ENCODE peak calls at places on chromosomes 6 and 20, in seven cellular contexts. P, S, E, O, A, Z and Q are unnamed samples.

GRCh38 chr6:83055366-83055964 is 10.2 kb downstream of the UBE3D start:
- DNase-seq in P (peak), S (peak), E (peak), O (peak), A (peak), Z (peak), Q (peak)

GRCh38 chr6:111972714-111973678 is 80.9 kb upstream of the CCN6 start:
- DNase-seq in P (no peak), S (peak), E (peak), O (no peak), A (peak), Z (no peak), Q (peak)

GRCh38 chr6:82878812-82879211 is 186.8 kb downstream of the UBE3D start:
- DNase-seq in P (no peak), S (no peak), E (no peak), O (no peak), A (peak), Z (no peak), Q (no peak)

GRCh38 chr20:54095824-54096223 is 25.4 kb upstream of the BCAS1 start:
- DNase-seq in P (no peak), S (no peak), E (no peak), O (no peak), A (no peak), Z (no peak), Q (no peak)

GRCh38 chr6:163485388-163485851 is 70.9 kb downstream of the QKI start:
- DNase-seq in P (no peak), S (peak), E (no peak), O (no peak), A (peak), Z (no peak), Q (no peak)

GRCh38 chr6:68774843-68775242 is 139.8 kb downstream of the ADGRB3 start:
- DNase-seq in P (no peak), S (no peak), E (no peak), O (no peak), A (no peak), Z (no peak), Q (no peak)

GRCh38 chr6:161238076-161238869 is 35.6 kb downstream of the AGPAT4 start:
- DNase-seq in P (no peak), S (no peak), E (no peak), O (no peak), A (peak), Z (peak), Q (peak)

GRCh38 chr6:159941286-159942113 is 27.4 kb upstream of the IGF2R start:
- DNase-seq in P (no peak), S (no peak), E (peak), O (no peak), A (peak), Z (no peak), Q (peak)

GRCh38 chr20:47502801-47503239 is 1.1 kb downstream of the NCOA3 start:
- DNase-seq in P (no peak), S (peak), E (no peak), O (peak), A (peak), Z (no peak), Q (peak)

GRCh38 chr6:32843321-32843978 is 397 bp downstream of the PSMB8 start:
- DNase-seq in P (peak), S (peak), E (no peak), O (no peak), A (no peak), Z (peak), Q (no peak)

GRCh38 chr6:110398778-110399177 is 16.6 kb downstream of the DDO start:
- DNase-seq in P (no peak), S (peak), E (no peak), O (no peak), A (peak), Z (no peak), Q (no peak)

GRCh38 chr6:112831022-112831421 is 483.9 kb downstream of the RFPL4B start:
- DNase-seq in P (no peak), S (no peak), E (no peak), O (no peak), A (peak), Z (no peak), Q (no peak)

GRCh38 chr20:33433875-33434274 is 9.7 kb downstream of the SNTA1 start:
- DNase-seq in P (no peak), S (no peak), E (no peak), O (no peak), A (no peak), Z (no peak), Q (no peak)

GRCh38 chr20:29689411-29690225 is 1567.8 kb upstream of the DEFB115 start:
- DNase-seq in P (no peak), S (no peak), E (peak), O (no peak), A (no peak), Z (no peak), Q (no peak)

GRCh38 chr6:158211273-158212055 is 43.3 kb downstream of the GTF2H5 start:
- DNase-seq in P (no peak), S (no peak), E (no peak), O (no peak), A (peak), Z (no peak), Q (no peak)

GRCh38 chr6:22411408-22412105 is 114.7 kb upstream of the PRL start:
- DNase-seq in P (no peak), S (no peak), E (no peak), O (no peak), A (peak), Z (no peak), Q (no peak)

GRCh38 chr6:79993911-79994309 is 10.5 kb upstream of the TTK start:
- DNase-seq in P (no peak), S (no peak), E (no peak), O (no peak), A (no peak), Z (peak), Q (no peak)

GRCh38 chr6:129901910-129902309 is 40.8 kb upstream of the TMEM244 start:
- DNase-seq in P (no peak), S (no peak), E (peak), O (no peak), A (peak), Z (no peak), Q (no peak)

GRCh38 chr20:36917943-36918342 is 33.6 kb downstream of the SAMHD1 start:
- DNase-seq in P (no peak), S (no peak), E (no peak), O (no peak), A (peak), Z (no peak), Q (no peak)

GRCh38 chr20:48006036-48006833 is 221.0 kb upstream of the SULF2 start:
- DNase-seq in P (no peak), S (no peak), E (no peak), O (no peak), A (no peak), Z (no peak), Q (no peak)

GRCh38 chr6:113732384-113732966 is 124.7 kb upstream of the MARCKS start:
- DNase-seq in P (no peak), S (peak), E (no peak), O (peak), A (peak), Z (peak), Q (no peak)

GRCh38 chr6:3887150-3887700 is 38.1 kb downstream of the FAM50B start:
- DNase-seq in P (no peak), S (peak), E (no peak), O (no peak), A (peak), Z (no peak), Q (peak)

GRCh38 chr6:8005136-8005535 is 59.1 kb downstream of the BLOC1S5 start:
- DNase-seq in P (no peak), S (no peak), E (no peak), O (no peak), A (no peak), Z (no peak), Q (no peak)

GRCh38 chr6:132498638-132499037 is 14.3 kb downstream of the STX7 start:
- DNase-seq in P (no peak), S (no peak), E (no peak), O (no peak), A (no peak), Z (no peak), Q (no peak)

GRCh38 chr20:52457826-52458225 is 266.2 kb upstream of the ZFP64 start:
- DNase-seq in P (no peak), S (peak), E (no peak), O (no peak), A (peak), Z (no peak), Q (no peak)

GRCh38 chr6:120260713-120261112 is 911.2 kb upstream of the MAN1A1 start:
- DNase-seq in P (no peak), S (no peak), E (no peak), O (no peak), A (no peak), Z (no peak), Q (no peak)

GRCh38 chr6:39602590-39603319 is 122.5 kb downstream of the KIF6 start:
- DNase-seq in P (no peak), S (no peak), E (peak), O (no peak), A (no peak), Z (no peak), Q (no peak)

GRCh38 chr6:110285306-110286060 is 72.7 kb downstream of the METTL24 start:
- DNase-seq in P (no peak), S (no peak), E (no peak), O (no peak), A (no peak), Z (no peak), Q (peak)

GRCh38 chr6:82072113-82072512 is 175.4 kb downstream of the IBTK start:
- DNase-seq in P (no peak), S (no peak), E (no peak), O (no peak), A (peak), Z (no peak), Q (no peak)

GRCh38 chr6:3176562-3177355 is 19.4 kb upstream of the TUBB2A start:
- DNase-seq in P (no peak), S (peak), E (peak), O (no peak), A (peak), Z (no peak), Q (peak)

GRCh38 chr6:122726649-122727048 is 52.9 kb upstream of the FABP7 start:
- DNase-seq in P (peak), S (peak), E (no peak), O (no peak), A (peak), Z (no peak), Q (peak)

GRCh38 chr6:107787589-107787960 is 36.5 kb downstream of the SCML4 start:
- DNase-seq in P (no peak), S (no peak), E (no peak), O (no peak), A (no peak), Z (no peak), Q (no peak)

GRCh38 chr20:50242863-50243609 is 52.4 kb downstream of the CEBPB start:
- DNase-seq in P (no peak), S (no peak), E (no peak), O (no peak), A (no peak), Z (no peak), Q (no peak)

GRCh38 chr6:88813045-88813444 is 150.4 kb downstream of the RNGTT start:
- DNase-seq in P (no peak), S (no peak), E (no peak), O (no peak), A (no peak), Z (no peak), Q (no peak)

GRCh38 chr6:32198866-32199265 is 6.4 kb upstream of the GPSM3 start:
- DNase-seq in P (no peak), S (no peak), E (no peak), O (no peak), A (no peak), Z (no peak), Q (no peak)

GRCh38 chr6:110996661-110997060 is 14.8 kb downstream of the RPF2 start:
- DNase-seq in P (no peak), S (no peak), E (no peak), O (no peak), A (no peak), Z (no peak), Q (no peak)

GRCh38 chr20:46305973-46306360 is 2.3 kb downstream of the CDH22 start:
- DNase-seq in P (no peak), S (no peak), E (no peak), O (no peak), A (no peak), Z (no peak), Q (no peak)

GRCh38 chr6:15755555-15755954 is 92.7 kb upstream of the DTNBP1 start:
- DNase-seq in P (no peak), S (no peak), E (no peak), O (no peak), A (peak), Z (no peak), Q (no peak)

GRCh38 chr6:84671188-84671587 is 93.2 kb downstream of the TBX18 start:
- DNase-seq in P (no peak), S (no peak), E (no peak), O (no peak), A (no peak), Z (no peak), Q (no peak)

GRCh38 chr6:84663866-84664265 is 100.5 kb downstream of the TBX18 start:
- DNase-seq in P (no peak), S (no peak), E (no peak), O (no peak), A (no peak), Z (no peak), Q (no peak)

GRCh38 chr6:84665392-84665791 is 99.0 kb downstream of the TBX18 start:
- DNase-seq in P (no peak), S (peak), E (no peak), O (no peak), A (peak), Z (no peak), Q (peak)

GRCh38 chr6:84669945-84670344 is 94.5 kb downstream of the TBX18 start:
- DNase-seq in P (no peak), S (no peak), E (no peak), O (no peak), A (no peak), Z (no peak), Q (no peak)

GRCh38 chr6:84667252-84668213 is 96.9 kb downstream of the TBX18 start:
- DNase-seq in P (no peak), S (no peak), E (no peak), O (no peak), A (no peak), Z (no peak), Q (peak)
- H3K4me2 ChIP-seq in P (no peak), S (no peak), E (no peak), O (no peak), A (no peak), Z (no peak), Q (no peak)

GRCh38 chr6:13577926-13578325 is 3.5 kb downstream of the SIRT5 start:
- DNase-seq in P (no peak), S (no peak), E (no peak), O (no peak), A (no peak), Z (no peak), Q (no peak)
- H4K8ac ChIP-seq in P (no peak), S (no peak), E (no peak), O (no peak), A (no peak), Z (no peak), Q (no peak)

GRCh38 chr6:13711384-13711725 is 280 bp downstream of the RANBP9 start:
- DNase-seq in P (peak), S (peak), E (peak), O (no peak), A (no peak), Z (no peak), Q (peak)
- H3K4me2 ChIP-seq in P (no peak), S (peak), E (peak), O (peak), A (no peak), Z (peak), Q (no peak)

GRCh38 chr20:63641792-63642517 is 11.3 kb downstream of the STMN3 start:
- DNase-seq in P (peak), S (peak), E (peak), O (peak), A (peak), Z (peak), Q (peak)
- H4K8ac ChIP-seq in P (no peak), S (no peak), E (peak), O (no peak), A (no peak), Z (peak), Q (no peak)

DNA sequence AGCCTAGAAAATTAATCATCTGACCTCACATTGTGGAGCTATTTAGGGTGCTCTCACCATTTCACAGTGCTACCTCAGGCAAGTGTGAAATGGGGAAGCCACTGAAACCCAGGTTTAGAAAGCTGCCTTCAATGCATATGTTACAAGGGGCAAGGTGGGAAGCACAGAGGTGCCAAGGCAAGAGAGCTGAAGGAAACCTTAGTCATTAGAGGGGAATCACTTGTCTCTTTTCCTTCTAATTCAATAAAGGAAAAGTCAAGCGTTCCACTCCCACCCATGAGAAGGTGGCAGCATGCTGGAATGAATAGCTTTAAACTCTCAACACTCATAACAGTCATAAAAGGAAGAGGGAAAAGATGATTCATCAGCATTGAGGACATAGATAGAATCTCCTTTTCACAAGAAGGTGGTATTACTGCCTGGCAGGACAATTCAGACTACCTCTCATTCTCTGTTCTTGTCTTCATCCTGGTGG is 251.9 kb upstream of the IRAK1BP1 start:
- DNase-seq in P (no peak), S (peak), E (no peak), O (no peak), A (no peak), Z (no peak), Q (no peak)
- H3K4me2 ChIP-seq in P (no peak), S (no peak), E (no peak), O (no peak), A (no peak), Z (no peak), Q (no peak)

GRCh38 chr6:168113226-168113625 is 34.2 kb upstream of the FRMD1 start:
- DNase-seq in P (no peak), S (no peak), E (no peak), O (no peak), A (no peak), Z (no peak), Q (no peak)
- H4K8ac ChIP-seq in P (no peak), S (no peak), E (no peak), O (no peak), A (no peak), Z (no peak), Q (no peak)

GRCh38 chr6:149440735-149441662 is 40.9 kb downstream of the SUMO4 start:
- DNase-seq in P (no peak), S (peak), E (no peak), O (no peak), A (peak), Z (no peak), Q (no peak)
- H3K4me2 ChIP-seq in P (no peak), S (no peak), E (no peak), O (no peak), A (no peak), Z (no peak), Q (no peak)

DNA sequence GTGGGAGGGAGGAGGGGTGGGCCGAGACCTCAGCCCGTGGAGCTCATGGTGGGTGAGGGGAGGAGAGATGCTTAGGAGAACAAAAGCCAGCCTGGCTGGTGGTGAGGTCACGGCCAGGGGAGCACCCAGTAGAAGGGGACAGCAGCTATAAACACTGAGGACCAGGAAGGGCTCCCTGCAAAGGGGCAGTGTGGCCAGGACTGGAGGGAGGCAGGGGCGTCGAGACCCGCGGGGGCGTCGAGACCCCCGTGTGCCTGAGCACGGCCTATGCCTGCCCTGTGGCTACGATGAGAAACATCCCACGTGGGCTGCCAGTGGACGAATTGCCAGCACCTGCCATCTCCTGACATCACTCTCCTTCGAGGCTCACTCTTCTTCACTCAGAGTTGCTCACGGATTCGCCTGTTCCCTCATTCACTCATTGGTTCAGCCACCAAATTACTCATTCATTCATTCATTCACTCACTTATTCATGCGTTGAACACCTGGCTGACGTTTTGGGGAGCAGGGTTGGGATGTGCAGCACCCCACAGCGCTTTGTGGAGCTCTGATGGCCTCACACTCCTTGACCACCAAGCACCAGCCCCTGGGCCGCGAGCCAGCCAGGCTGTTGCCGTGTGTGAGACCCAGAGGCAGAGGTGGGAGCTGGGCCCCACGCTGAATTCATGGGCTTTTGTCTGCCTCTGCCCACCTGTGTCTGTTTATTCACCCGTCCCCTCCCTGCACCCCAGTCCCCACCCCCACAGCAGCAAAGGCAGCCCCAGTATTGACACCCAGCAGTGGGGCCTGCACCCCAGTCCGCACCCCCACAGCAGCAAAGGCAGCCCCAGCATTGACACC is 61.2 kb upstream of the BHLHE23 start:
- DNase-seq in P (no peak), S (no peak), E (no peak), O (no peak), A (no peak), Z (no peak), Q (no peak)
- H4K8ac ChIP-seq in P (no peak), S (no peak), E (no peak), O (no peak), A (no peak), Z (no peak), Q (no peak)

DNA sequence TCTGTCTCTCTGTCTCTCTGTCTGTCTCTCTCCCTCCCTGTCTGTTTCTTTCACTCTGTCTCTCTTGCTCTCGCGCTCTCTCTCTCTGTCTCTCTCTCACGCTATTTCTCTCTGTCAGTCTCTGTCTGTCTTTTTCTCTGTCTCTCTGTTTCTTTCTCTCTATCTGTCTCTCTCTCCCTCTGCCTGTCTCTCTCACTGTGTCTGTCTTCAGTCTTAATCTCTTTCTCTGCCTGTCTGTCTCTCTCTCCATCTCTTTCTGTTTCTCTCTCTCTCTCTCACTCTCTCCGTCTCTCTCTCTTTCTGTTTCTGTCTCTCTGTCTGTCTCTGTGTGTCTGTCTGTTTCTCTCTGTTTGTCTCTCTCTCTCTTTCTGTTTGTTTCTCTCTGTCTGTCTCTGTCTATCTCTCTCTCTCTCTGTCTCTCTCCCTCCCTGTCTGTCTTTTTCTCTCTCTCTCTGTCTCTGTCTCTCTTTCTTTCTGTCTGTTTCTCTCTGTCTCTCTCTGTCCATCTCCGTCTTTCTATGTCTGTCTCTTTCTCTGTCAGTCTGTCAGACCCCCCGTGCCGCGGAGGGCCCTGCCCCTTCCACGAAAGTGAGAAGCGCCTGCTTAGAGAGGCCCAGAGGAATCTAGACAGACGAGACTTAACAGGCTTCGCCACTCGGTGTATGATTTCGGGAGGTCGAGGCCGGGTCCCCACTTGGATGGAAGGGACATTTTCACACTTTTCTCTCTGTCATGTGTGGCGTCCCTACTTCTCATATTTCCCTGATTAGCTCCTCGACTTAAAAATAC is 346.3 kb upstream of the DEFB115 start:
- DNase-seq in P (no peak), S (no peak), E (no peak), O (no peak), A (no peak), Z (no peak), Q (no peak)
- H3K4me2 ChIP-seq in P (no peak), S (no peak), E (no peak), O (peak), A (no peak), Z (no peak), Q (no peak)